ENCODE peak calls at places on chromosomes 3 and 15, in eight cellular contexts. One of them, this sample, is unnamed.
A peak's percentile ranks its signal among the peaks of the same experiment; 100 is the strongest.

GRCh38 chr3:8239718-8240698 is 261.6 kb upstream of the LMCD1 start:
- DNase-seq in AG04450: peak; percentile 27
- DNase-seq in left ventricle myocardium inferior: no peak
- DNase-seq in T47D: peak; percentile 29
- DNase-seq in ELF-1: peak; percentile 4
- DNase-seq in iPS-NIHi11: peak; percentile 67
- DNase-seq in kidney: no peak
- DNase-seq in NCI-H460: peak; percentile 30
- DNase-seq in this sample: peak; percentile 1

GRCh38 chr3:57012847-57013246 is 47.6 kb upstream of the SPATA12 start:
- DNase-seq in NCI-H460: no peak
- DNase-seq in left ventricle myocardium inferior: no peak
- DNase-seq in T47D: no peak
- DNase-seq in AG04450: no peak
- DNase-seq in kidney: no peak
- DNase-seq in ELF-1: no peak
- DNase-seq in iPS-NIHi11: no peak
- DNase-seq in this sample: no peak

GRCh38 chr15:100860829-100861510 is 18.7 kb upstream of the ALDH1A3 start:
- DNase-seq in NCI-H460: no peak
- DNase-seq in iPS-NIHi11: no peak
- DNase-seq in kidney: no peak
- DNase-seq in ELF-1: no peak
- DNase-seq in left ventricle myocardium inferior: no peak
- DNase-seq in T47D: no peak
- DNase-seq in AG04450: no peak
- DNase-seq in this sample: no peak

GRCh38 chr3:107795514-107796094 is 272.8 kb downstream of the BBX start:
- DNase-seq in iPS-NIHi11: no peak
- DNase-seq in left ventricle myocardium inferior: no peak
- DNase-seq in T47D: no peak
- DNase-seq in AG04450: no peak
- DNase-seq in NCI-H460: no peak
- DNase-seq in ELF-1: peak; percentile 30
- DNase-seq in kidney: no peak
- DNase-seq in this sample: no peak

GRCh38 chr15:55282284-55282833 is 7.3 kb downstream of the RAB27A start:
- DNase-seq in left ventricle myocardium inferior: no peak
- DNase-seq in NCI-H460: no peak
- DNase-seq in kidney: no peak
- DNase-seq in T47D: no peak
- DNase-seq in AG04450: no peak
- DNase-seq in ELF-1: no peak
- DNase-seq in iPS-NIHi11: no peak
- DNase-seq in this sample: no peak

GRCh38 chr3:4807381-4808280 is 171.6 kb upstream of the BHLHE40 start:
- DNase-seq in ELF-1: no peak
- DNase-seq in T47D: no peak
- DNase-seq in NCI-H460: no peak
- DNase-seq in kidney: no peak
- DNase-seq in iPS-NIHi11: no peak
- DNase-seq in AG04450: no peak
- DNase-seq in left ventricle myocardium inferior: no peak
- DNase-seq in this sample: no peak

GRCh38 chr3:177569823-177570657 is 372.8 kb upstream of the TBL1XR1 start:
- DNase-seq in ELF-1: peak; percentile 34
- DNase-seq in NCI-H460: no peak
- DNase-seq in kidney: no peak
- DNase-seq in T47D: no peak
- DNase-seq in left ventricle myocardium inferior: no peak
- DNase-seq in AG04450: no peak
- DNase-seq in iPS-NIHi11: no peak
- DNase-seq in this sample: no peak

GRCh38 chr3:108271626-108272025 is 24.7 kb upstream of the HHLA2 start:
- DNase-seq in left ventricle myocardium inferior: no peak
- DNase-seq in T47D: no peak
- DNase-seq in AG04450: no peak
- DNase-seq in NCI-H460: no peak
- DNase-seq in iPS-NIHi11: no peak
- DNase-seq in ELF-1: no peak
- DNase-seq in kidney: no peak
- DNase-seq in this sample: no peak

GRCh38 chr3:134381048-134381447 is 6.8 kb upstream of the AMOTL2 start:
- DNase-seq in NCI-H460: no peak
- DNase-seq in left ventricle myocardium inferior: no peak
- DNase-seq in AG04450: no peak
- DNase-seq in ELF-1: no peak
- DNase-seq in T47D: no peak
- DNase-seq in iPS-NIHi11: no peak
- DNase-seq in kidney: no peak
- DNase-seq in this sample: no peak

GRCh38 chr3:58566398-58567250 is 10.6 kb downstream of the FAM107A start:
- DNase-seq in kidney: peak; percentile 54
- DNase-seq in ELF-1: no peak
- DNase-seq in T47D: no peak
- DNase-seq in NCI-H460: no peak
- DNase-seq in left ventricle myocardium inferior: no peak
- DNase-seq in iPS-NIHi11: no peak
- DNase-seq in AG04450: no peak
- DNase-seq in this sample: no peak

GRCh38 chr3:100737334-100737733 is 28.0 kb downstream of the TFG start:
- DNase-seq in T47D: peak; percentile 11
- DNase-seq in left ventricle myocardium inferior: no peak
- DNase-seq in kidney: no peak
- DNase-seq in ELF-1: peak; percentile 43
- DNase-seq in AG04450: no peak
- DNase-seq in iPS-NIHi11: peak; percentile 45
- DNase-seq in NCI-H460: peak; percentile 9
- DNase-seq in this sample: peak; percentile 3

GRCh38 chr3:50181985-50182384 is 9.4 kb upstream of the GNAT1 start:
- DNase-seq in left ventricle myocardium inferior: no peak
- DNase-seq in kidney: no peak
- DNase-seq in AG04450: no peak
- DNase-seq in T47D: no peak
- DNase-seq in NCI-H460: no peak
- DNase-seq in ELF-1: no peak
- DNase-seq in iPS-NIHi11: no peak
- DNase-seq in this sample: no peak

GRCh38 chr3:55060921-55061555 is 133.2 kb upstream of the LRTM1 start:
- DNase-seq in AG04450: no peak
- DNase-seq in NCI-H460: no peak
- DNase-seq in iPS-NIHi11: no peak
- DNase-seq in T47D: no peak
- DNase-seq in left ventricle myocardium inferior: no peak
- DNase-seq in ELF-1: no peak
- DNase-seq in kidney: no peak
- DNase-seq in this sample: no peak

GRCh38 chr15:85685366-85685765 is 109.4 kb downstream of the KLHL25 start:
- DNase-seq in kidney: no peak
- DNase-seq in T47D: no peak
- DNase-seq in ELF-1: no peak
- DNase-seq in AG04450: no peak
- DNase-seq in left ventricle myocardium inferior: no peak
- DNase-seq in NCI-H460: no peak
- DNase-seq in iPS-NIHi11: no peak
- DNase-seq in this sample: no peak

GRCh38 chr3:47910777-47911440 is 105.3 kb downstream of the MAP4 start:
- DNase-seq in NCI-H460: no peak
- DNase-seq in ELF-1: peak; percentile 71
- DNase-seq in left ventricle myocardium inferior: no peak
- DNase-seq in AG04450: peak; percentile 70
- DNase-seq in iPS-NIHi11: peak; percentile 24
- DNase-seq in T47D: no peak
- DNase-seq in kidney: no peak
- DNase-seq in this sample: peak; percentile 70